ENCODE peak calls at places on chromosomes 5 and 9, in four cellular contexts. J is SK-N-SH, R is GM12878, Y is HepG2. C is an unnamed sample.
A peak's percentile ranks its signal among the peaks of the same experiment; 100 is the strongest.

GRCh38 chr9:76733096-76733495 is 31.1 kb upstream of the PCA3 start:
- DNase-seq in R (no peak), J (no peak), Y (no peak), C (no peak)

GRCh38 chr5:68478306-68479091 is 262.9 kb downstream of the PIK3R1 start:
- DNase-seq in J (no peak), R (no peak), Y (no peak), C (no peak)

GRCh38 chr9:14524881-14525515 is 168.2 kb downstream of the ZDHHC21 start:
- DNase-seq in J (no peak), Y (no peak), R (no peak), C (no peak)

GRCh38 chr5:83683836-83684235 is 36.8 kb downstream of the HAPLN1 start:
- DNase-seq in R (no peak), J (no peak), Y (no peak), C (no peak)

GRCh38 chr9:34611251-34611810 is 566 bp downstream of the RPP25L start:
- DNase-seq in Y (no peak), R (no peak), J (no peak), C (no peak)

GRCh38 chr5:180689071-180689694 is 39.8 kb upstream of the FLT4 start:
- DNase-seq in J (no peak), R (no peak), Y (no peak), C (no peak)

GRCh38 chr9:33868430-33869000 is 51.6 kb downstream of the UBE2R2 start:
- DNase-seq in J (no peak), R (no peak), Y (no peak), C (no peak)

GRCh38 chr9:86424246-86424891 is 70.2 kb upstream of the TUT7 start:
- DNase-seq in J (no peak), R (no peak), Y (no peak), C (no peak)

GRCh38 chr9:88991066-88992030 is at the start of gene S1PR3:
- DNase-seq in R (no peak), J (peak; percentile 94), Y (no peak), C (peak; percentile 53)

GRCh38 chr9:69502671-69503301 is 169.4 kb downstream of the APBA1 start:
- DNase-seq in R (no peak), J (no peak), Y (no peak), C (no peak)

GRCh38 chr9:113178087-113178486 is 27.3 kb downstream of the SLC31A2 start:
- DNase-seq in Y (no peak), R (no peak), J (no peak), C (no peak)

GRCh38 chr9:13841801-13842462 is 472.0 kb downstream of the NFIB start:
- DNase-seq in Y (no peak), J (no peak), R (no peak), C (no peak)

GRCh38 chr9:94973491-94973941 is 247.0 kb downstream of the AOPEP start:
- DNase-seq in Y (no peak), J (no peak), R (no peak), C (no peak)

GRCh38 chr5:137501846-137502406 is 2.8 kb upstream of the SPOCK1 start:
- DNase-seq in J (no peak), R (no peak), Y (no peak), C (no peak)

GRCh38 chr9:79952401-79952800 is 380.6 kb downstream of the TLE4 start:
- DNase-seq in Y (no peak), J (no peak), R (no peak), C (no peak)

GRCh38 chr9:15622596-15622995 is 69.8 kb downstream of the CCDC171 start:
- DNase-seq in R (no peak), J (no peak), Y (no peak), C (peak; percentile 26)
- TF ChIP-seq PBX3 in R (no peak), J (no peak), Y (no peak), C (no peak)

GRCh38 chr5:93090698-93091097 is 490.3 kb downstream of the NR2F1-AS1 start:
- DNase-seq in Y (peak; percentile 3), J (no peak), R (no peak), C (no peak)

GRCh38 chr5:93088566-93088965 is 492.5 kb downstream of the NR2F1-AS1 start:
- DNase-seq in R (no peak), J (no peak), Y (no peak), C (no peak)

GRCh38 chr5:93096561-93096960 is 484.5 kb downstream of the NR2F1-AS1 start:
- DNase-seq in Y (no peak), R (no peak), J (no peak), C (no peak)

GRCh38 chr5:93088997-93089396 is 492.0 kb downstream of the NR2F1-AS1 start:
- DNase-seq in J (no peak), R (no peak), Y (no peak), C (no peak)

DNA sequence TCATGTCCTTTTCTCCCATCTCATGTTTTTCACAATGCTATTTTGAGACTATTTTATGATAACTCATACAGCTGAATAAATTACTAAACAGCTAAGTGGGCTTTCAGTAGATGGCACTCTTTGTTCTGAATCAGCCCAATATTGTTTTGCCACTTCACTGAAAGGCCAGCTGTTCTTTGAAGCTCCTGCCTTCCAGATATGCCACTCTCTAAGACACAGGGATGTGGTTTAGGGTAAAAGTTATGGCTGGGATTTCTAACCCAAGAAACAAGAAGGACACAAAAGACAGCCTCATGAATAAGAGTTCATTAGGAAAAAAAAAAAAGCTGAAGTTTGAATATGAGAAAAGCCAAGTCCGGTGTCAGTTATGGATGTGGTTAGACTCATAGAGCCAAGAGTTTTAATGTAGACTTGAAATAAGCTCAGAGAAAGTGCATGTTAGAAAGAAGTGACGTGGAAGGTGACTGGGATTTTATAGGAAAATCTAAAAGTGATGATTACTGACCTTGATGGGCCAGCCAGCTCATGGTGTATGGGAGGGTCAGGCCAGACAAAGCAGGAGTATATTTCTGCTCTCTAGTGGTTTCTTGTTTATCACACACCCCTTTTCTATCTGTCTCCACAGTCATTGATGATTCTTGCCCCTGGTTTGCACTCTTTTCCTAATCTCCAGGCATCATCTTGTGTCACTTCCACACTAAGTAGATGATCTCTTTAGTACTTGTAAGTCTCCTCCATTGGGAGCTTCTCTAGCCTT is 488.5 kb downstream of the NR2F1-AS1 start:
- DNase-seq in J (no peak), R (no peak), Y (no peak), C (no peak)
- TF ChIP-seq PBX3 in J (no peak), R (no peak), Y (no peak), C (no peak)

GRCh38 chr9:136086213-136086881 is 8.7 kb downstream of the NACC2 start:
- DNase-seq in R (no peak), J (peak; percentile 77), Y (no peak), C (no peak)
- TF ChIP-seq PBX3 in R (no peak), J (no peak), Y (no peak), C (no peak)

DNA sequence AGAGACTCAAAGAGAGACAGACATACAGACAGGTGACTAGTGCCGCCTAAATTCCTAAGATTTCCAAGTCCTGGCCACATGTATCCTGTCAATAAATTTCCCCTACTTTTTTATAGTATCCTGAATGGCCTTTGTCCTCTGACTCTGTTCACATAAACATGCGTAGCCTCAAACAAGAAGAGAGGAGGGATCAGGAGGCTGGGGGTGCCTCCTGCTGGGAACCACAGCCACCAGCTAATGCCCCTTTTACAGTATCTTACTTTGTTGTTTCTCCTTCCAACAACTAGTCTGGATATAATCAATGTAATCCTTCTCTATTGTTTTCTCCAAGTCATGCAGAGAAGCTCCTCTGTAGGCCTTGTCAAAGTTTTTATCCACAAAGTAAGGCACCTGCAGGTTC is 15.9 kb upstream of the SPATA24 start:
- DNase-seq in J (no peak), R (no peak), Y (no peak), C (no peak)
- TF ChIP-seq PBX3 in J (no peak), R (no peak), Y (no peak), C (no peak)

GRCh38 chr9:130837002-130837511 is 2.0 kb downstream of the ABL1 start:
- DNase-seq in R (no peak), Y (peak; percentile 69), J (peak; percentile 38), C (peak; percentile 28)
- TF ChIP-seq PBX3 in R (no peak), Y (no peak), J (no peak), C (no peak)

GRCh38 chr5:129245489-129245888 is 150.9 kb downstream of the ISOC1 start:
- DNase-seq in Y (no peak), J (no peak), R (no peak), C (no peak)
- TF ChIP-seq PBX3 in Y (no peak), J (no peak), R (no peak), C (no peak)

GRCh38 chr5:103178167-103178566 is 58.1 kb downstream of the PPIP5K2 start:
- DNase-seq in R (no peak), Y (no peak), J (peak; percentile 0), C (peak; percentile 2)

GRCh38 chr5:103177543-103177942 is 57.4 kb downstream of the PPIP5K2 start:
- DNase-seq in J (no peak), Y (no peak), R (no peak), C (no peak)

GRCh38 chr5:103174147-103174546 is 54.0 kb downstream of the PPIP5K2 start:
- DNase-seq in J (no peak), Y (no peak), R (no peak), C (no peak)
- TF ChIP-seq PBX3 in J (no peak), Y (no peak), R (no peak), C (no peak)

GRCh38 chr5:91027316-91027937 is 355.7 kb downstream of the ARRDC3 start:
- DNase-seq in Y (peak; percentile 23), R (no peak), J (no peak), C (no peak)
- TF ChIP-seq PBX3 in Y (no peak), R (no peak), J (no peak), C (no peak)

GRCh38 chr9:124716795-124717194 is 54.3 kb downstream of the NR6A1 start:
- DNase-seq in Y (no peak), R (no peak), J (no peak), C (no peak)
- TF ChIP-seq PBX3 in Y (no peak), R (no peak), J (no peak), C (no peak)

GRCh38 chr5:140828402-140828737 is 610 bp downstream of the PCDHA6 start:
- DNase-seq in R (no peak), Y (no peak), J (no peak), C (no peak)

GRCh38 chr5:140823475-140823874 is 2.1 kb downstream of the PCDHA5 start:
- DNase-seq in R (no peak), Y (no peak), J (no peak), C (no peak)

GRCh38 chr5:140822281-140822629 is 842 bp downstream of the PCDHA5 start:
- DNase-seq in Y (no peak), J (no peak), R (no peak), C (no peak)

DNA sequence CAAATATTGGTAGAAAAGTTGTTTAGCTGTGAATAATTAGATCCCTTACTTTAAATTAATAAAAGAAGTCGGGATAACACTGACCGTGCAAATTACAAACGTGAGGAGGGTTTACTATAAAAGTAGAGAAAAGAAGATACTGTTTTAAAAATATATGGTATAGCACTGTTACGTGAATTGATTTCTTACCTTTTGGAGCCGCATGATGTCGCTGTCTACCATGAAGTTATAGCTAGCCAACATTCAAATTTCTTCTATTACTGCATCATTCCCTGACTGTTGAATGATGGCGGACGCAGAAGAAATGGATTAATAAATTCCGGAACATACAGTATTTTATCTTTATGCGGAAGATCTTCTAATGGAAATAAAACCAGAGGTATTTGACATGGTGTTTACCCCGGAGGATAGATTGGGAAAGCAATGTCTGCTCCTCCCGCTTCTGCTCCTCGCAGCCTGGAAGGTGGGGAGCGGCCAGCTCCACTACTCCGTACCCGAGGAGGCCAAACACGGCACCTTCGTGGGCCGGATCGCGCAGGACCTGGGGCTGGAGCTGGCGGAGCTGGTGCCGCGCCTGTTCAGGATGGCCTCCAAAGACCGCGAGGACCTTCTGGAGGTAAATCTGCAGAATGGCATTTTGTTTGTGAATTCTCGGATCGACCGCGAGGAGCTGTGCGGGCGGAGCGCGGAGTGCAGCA is at the start of gene PCDHA6:
- DNase-seq in R (no peak), J (no peak), Y (no peak), C (no peak)
- TF ChIP-seq PBX3 in R (no peak), J (no peak), Y (no peak), C (no peak)

C was measured in A549.